ENCODE peak calls at places on chromosomes 13 and 19, in ten cellular contexts. L, I, E, D, A, Z, O, H, K and T are unnamed samples.

GRCh38 chr13:20231839-20232555 is at the start of gene GJB6:
- DNase-seq in K (no peak), O (no peak), L (no peak), H (no peak), I (no peak), D (no peak), E (no peak), A (no peak), Z (no peak), T (no peak)

GRCh38 chr13:37295046-37295445 is 189.6 kb upstream of the CSNK1A1L start:
- DNase-seq in O (no peak), K (peak), Z (no peak), H (peak), D (peak), E (peak), L (peak), A (no peak), I (no peak), T (peak)

GRCh38 chr19:1461862-1462261 is 11.9 kb downstream of the APC2 start:
- DNase-seq in L (no peak), O (no peak), A (no peak), Z (no peak), D (peak), I (no peak), K (no peak), E (no peak), H (no peak), T (no peak)

GRCh38 chr19:50453243-50453642 is 20.6 kb downstream of the MYBPC2 start:
- DNase-seq in L (no peak), A (no peak), Z (no peak), O (no peak), H (no peak), K (no peak), E (no peak), I (no peak), D (no peak), T (no peak)

GRCh38 chr19:55526216-55527196 is 10.4 kb downstream of the SBK2 start:
- DNase-seq in E (peak), I (no peak), L (peak), K (no peak), O (peak), A (peak), D (peak), H (peak), Z (peak), T (peak)

GRCh38 chr13:97359181-97360057 is 74.5 kb upstream of the RAP2A start:
- DNase-seq in L (peak), E (peak), A (peak), I (peak), Z (no peak), O (peak), D (no peak), H (peak), K (peak), T (peak)

GRCh38 chr19:6161271-6161850 is 25.9 kb downstream of the ACSBG2 start:
- DNase-seq in O (peak), L (peak), Z (peak), H (no peak), A (peak), E (no peak), I (no peak), K (no peak), D (no peak), T (no peak)

GRCh38 chr13:50485979-50486935 is 357.2 kb downstream of the DLEU7 start:
- DNase-seq in A (no peak), L (peak), I (no peak), Z (no peak), O (no peak), K (no peak), E (no peak), H (peak), D (no peak), T (peak)

GRCh38 chr13:88764103-88764502 is 1092.9 kb downstream of the SLITRK5 start:
- DNase-seq in Z (no peak), I (no peak), E (no peak), A (no peak), L (no peak), K (no peak), O (no peak), D (no peak), H (no peak), T (no peak)

GRCh38 chr13:54357284-54357933 is 1328.8 kb downstream of the OLFM4 start:
- DNase-seq in D (no peak), O (no peak), H (no peak), K (no peak), I (no peak), E (no peak), L (no peak), Z (no peak), A (no peak), T (no peak)

GRCh38 chr19:11384778-11385129 is 640 bp upstream of the EPOR start:
- DNase-seq in D (no peak), O (no peak), K (no peak), E (no peak), Z (no peak), H (no peak), I (no peak), A (no peak), L (no peak), T (no peak)

GRCh38 chr19:7769171-7769570 is 6.1 kb downstream of the CLEC4M start:
- DNase-seq in K (no peak), O (no peak), L (no peak), E (no peak), D (no peak), H (no peak), Z (no peak), A (no peak), I (no peak), T (no peak)

GRCh38 chr13:79999601-80000000 is 341.3 kb downstream of the SPRY2 start:
- DNase-seq in O (no peak), K (no peak), A (no peak), L (no peak), H (no peak), E (no peak), Z (no peak), D (no peak), I (no peak), T (no peak)

GRCh38 chr13:34750078-34750703 is 191.9 kb upstream of the NBEA start:
- DNase-seq in D (no peak), L (peak), A (no peak), E (no peak), K (no peak), I (no peak), H (peak), O (peak), Z (peak), T (peak)

GRCh38 chr13:72960541-72960940 is 98.3 kb upstream of the KLF5 start:
- DNase-seq in K (no peak), L (no peak), D (no peak), E (peak), O (no peak), A (no peak), H (no peak), I (no peak), Z (no peak), T (no peak)

GRCh38 chr19:38221919-38222828 is 1.8 kb downstream of the DPF1 start:
- DNase-seq in I (no peak), D (no peak), A (no peak), K (no peak), H (no peak), Z (no peak), L (no peak), E (no peak), O (no peak), T (no peak)

GRCh38 chr19:38223119-38223523 is 901 bp downstream of the DPF1 start:
- DNase-seq in E (no peak), K (no peak), Z (no peak), I (no peak), D (no peak), H (no peak), L (no peak), A (no peak), O (no peak), T (no peak)

GRCh38 chr19:38221421-38221820 is 2.6 kb downstream of the DPF1 start:
- DNase-seq in Z (no peak), L (no peak), E (no peak), I (no peak), D (no peak), K (no peak), H (no peak), A (no peak), O (no peak), T (no peak)

GRCh38 chr19:38223617-38224013 is 407 bp downstream of the DPF1 start:
- DNase-seq in I (no peak), D (no peak), E (no peak), L (no peak), O (no peak), A (no peak), H (no peak), Z (no peak), K (no peak), T (no peak)

GRCh38 chr19:38224014-38224862 is at the start of gene DPF1:
- DNase-seq in A (no peak), O (no peak), H (peak), L (peak), I (no peak), K (no peak), D (no peak), Z (no peak), E (no peak), T (peak)
- TF ChIP-seq CTCF in A (no peak), O (no peak), H (peak), L (peak), I (no peak), K (no peak), D (no peak), Z (no peak), E (peak), T (peak)

DNA sequence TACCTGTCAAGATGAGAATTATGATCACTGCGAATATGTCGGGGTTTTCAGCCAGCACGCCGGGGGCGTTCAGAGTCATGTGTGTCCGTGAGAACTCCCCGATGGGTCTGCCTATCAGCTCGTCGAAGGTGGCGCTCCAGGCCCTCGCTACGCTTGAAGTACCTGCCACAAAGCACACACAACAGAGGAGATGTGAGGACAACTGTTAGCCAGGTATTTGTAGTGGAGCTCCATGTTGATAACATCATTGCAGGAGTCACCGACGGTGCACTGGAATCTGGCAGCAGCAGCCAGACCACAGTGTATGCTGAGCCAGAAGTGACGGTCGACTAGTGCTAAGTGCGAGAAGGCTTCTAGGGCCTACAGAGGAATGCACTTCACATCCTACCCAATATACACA is 62.7 kb downstream of the SLC7A1 start:
- DNase-seq in H (no peak), O (no peak), E (no peak), Z (no peak), A (no peak), I (no peak), D (no peak), K (no peak), L (no peak), T (no peak)
- H3K4me3 ChIP-seq in H (no peak), O (no peak), E (no peak), Z (no peak), A (no peak), I (no peak), D (no peak), K (no peak), L (no peak), T (no peak)

GRCh38 chr19:19386373-19386869 is 19.1 kb upstream of the GATAD2A start:
- DNase-seq in O (no peak), E (no peak), A (no peak), L (no peak), H (no peak), K (no peak), D (no peak), Z (no peak), I (no peak), T (no peak)
- TF ChIP-seq CTCF in O (no peak), E (peak), A (no peak), L (peak), H (peak), K (no peak), D (no peak), Z (no peak), I (no peak), T (peak)

GRCh38 chr19:45645068-45645630 is 6.0 kb upstream of the EML2 start:
- DNase-seq in K (no peak), E (no peak), Z (no peak), I (peak), D (peak), H (no peak), A (no peak), L (no peak), O (no peak), T (no peak)
- H3K4me3 ChIP-seq in K (peak), E (no peak), Z (peak), I (peak), D (peak), H (peak), A (no peak), L (peak), O (peak), T (peak)

DNA sequence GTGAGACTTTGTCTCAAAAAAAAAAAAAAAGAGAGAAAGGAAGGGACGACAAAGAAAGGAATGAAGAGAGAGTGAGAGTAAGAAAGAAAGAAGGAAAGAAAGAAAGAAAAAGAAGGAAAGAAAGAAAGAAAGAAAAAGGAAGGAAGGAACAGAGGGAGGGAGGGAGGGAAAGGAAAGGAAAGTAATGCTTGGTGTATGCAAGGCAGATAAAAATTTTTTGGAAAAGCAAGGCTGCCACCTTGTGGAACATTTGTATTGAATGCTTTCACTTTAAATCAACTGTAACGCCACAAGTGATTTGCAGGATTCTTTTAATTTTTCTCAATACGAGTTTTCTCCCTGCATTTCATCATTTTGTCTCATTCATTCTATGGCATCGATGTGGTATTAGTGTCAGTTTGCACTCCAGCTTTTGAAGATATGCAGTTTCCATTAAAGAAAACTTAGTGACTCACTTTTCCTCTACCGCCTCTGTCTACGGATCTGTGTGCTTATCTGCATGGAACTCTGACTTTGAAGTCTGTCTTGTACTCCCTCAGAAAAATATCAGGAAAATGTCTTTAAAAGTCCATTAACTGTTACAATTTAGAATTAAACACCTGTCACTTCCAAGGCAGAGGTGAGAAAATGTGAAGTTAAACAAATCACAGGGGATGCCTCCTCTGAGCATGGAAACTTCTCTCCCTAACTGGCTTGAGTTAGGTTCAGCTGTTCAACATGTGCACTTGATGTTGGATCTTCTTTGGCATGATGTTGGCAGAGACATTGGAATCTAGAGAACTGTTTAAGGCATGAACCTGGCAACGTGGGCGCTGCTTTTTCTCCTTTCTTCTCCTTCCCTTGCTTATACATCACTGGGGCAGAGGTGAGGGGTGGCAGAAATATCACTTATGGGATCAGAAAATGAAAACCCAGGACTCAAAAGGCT is 20.0 kb upstream of the ZDHHC20 start:
- DNase-seq in A (peak), K (no peak), D (no peak), O (no peak), I (no peak), H (peak), E (no peak), L (peak), Z (no peak), T (peak)
- TF ChIP-seq CTCF in A (peak), K (peak), D (peak), O (peak), I (peak), H (peak), E (peak), L (peak), Z (peak), T (peak)

GRCh38 chr13:28494537-28494860 is 429 bp downstream of the FLT1 start:
- DNase-seq in A (no peak), L (no peak), O (no peak), H (peak), D (no peak), E (no peak), Z (peak), I (no peak), K (no peak), T (no peak)
- H3K4me3 ChIP-seq in A (peak), L (peak), O (peak), H (peak), D (peak), E (no peak), Z (peak), I (peak), K (peak), T (peak)

GRCh38 chr13:26943748-26944147 is 183.2 kb upstream of the GPR12 start:
- DNase-seq in L (no peak), A (no peak), K (no peak), E (no peak), H (no peak), I (no peak), D (no peak), O (no peak), Z (no peak), T (no peak)

GRCh38 chr13:26948353-26948752 is 187.8 kb upstream of the GPR12 start:
- DNase-seq in L (no peak), H (no peak), Z (no peak), A (no peak), D (no peak), O (no peak), E (no peak), I (no peak), K (no peak), T (no peak)

GRCh38 chr13:26949701-26950345 is 189.2 kb upstream of the GPR12 start:
- DNase-seq in O (no peak), Z (no peak), E (no peak), H (no peak), A (no peak), I (no peak), K (no peak), D (no peak), L (no peak), T (no peak)

GRCh38 chr13:26950546-26950945 is 190.0 kb upstream of the GPR12 start:
- DNase-seq in O (no peak), I (no peak), L (no peak), Z (no peak), E (no peak), K (no peak), H (no peak), A (peak), D (no peak), T (no peak)

DNA sequence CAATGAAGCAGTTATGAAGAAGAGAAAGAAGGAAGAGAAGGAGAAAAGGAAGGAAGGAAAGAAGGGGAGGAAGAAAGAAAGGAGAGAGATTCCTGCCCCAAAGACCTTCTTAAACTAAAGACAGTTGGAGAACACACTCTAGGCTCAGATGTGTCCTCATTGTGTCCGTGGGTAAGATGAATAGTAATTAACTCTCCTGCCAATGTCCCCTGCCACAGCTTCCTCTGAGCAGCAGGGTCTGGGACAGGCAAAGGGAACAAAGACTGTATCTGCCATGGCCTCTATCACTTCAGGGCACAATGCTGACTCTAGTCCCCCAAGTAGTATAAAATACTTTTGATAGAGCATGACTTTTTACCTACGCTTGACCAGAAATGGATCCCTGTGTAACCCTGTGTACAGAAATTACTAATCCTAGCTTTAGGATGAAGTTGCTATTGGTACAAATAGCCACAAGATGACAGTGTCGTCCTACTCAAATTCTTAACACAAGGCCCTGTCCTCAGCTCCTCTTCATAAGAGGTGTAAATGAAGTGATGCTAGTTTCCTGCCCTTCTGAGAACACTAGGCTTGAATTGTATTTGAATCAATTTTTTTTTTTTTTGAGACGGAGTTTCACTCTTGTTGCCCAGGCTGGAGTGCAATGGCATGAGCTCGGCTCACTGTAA is 186.2 kb upstream of the GPR12 start:
- DNase-seq in K (no peak), D (no peak), O (no peak), L (peak), I (no peak), Z (no peak), A (no peak), E (peak), H (peak), T (peak)
- TF ChIP-seq CTCF in K (peak), D (peak), O (peak), L (peak), I (peak), Z (peak), A (peak), E (peak), H (peak), T (peak)